ENCODE peak calls at places on chromosomes 16 and 17, in six cellular contexts. G is CD4-positive, CD25-positive, alpha-beta regulatory T cell; S is sciatic nerve; O is GF-D8; P is NCI-H82; R is Daoy. H is an unnamed sample.

GRCh38 chr17:29620271-29620670 is 2.4 kb downstream of the CORO6 start:
- DNase-seq in G (no peak), S (no peak), O (no peak), P (no peak), R (peak), H (peak)

GRCh38 chr16:1680361-1680760 is 2.3 kb downstream of the JPT2 start:
- DNase-seq in G (no peak), S (no peak), O (no peak), P (no peak), R (no peak), H (no peak)

GRCh38 chr16:85302018-85302847 is 190.0 kb upstream of the CIBAR2 start:
- DNase-seq in G (no peak), S (no peak), O (no peak), P (peak), R (peak), H (no peak)

GRCh38 chr17:37671813-37672544 is 28.7 kb upstream of the DDX52 start:
- DNase-seq in G (no peak), S (no peak), O (no peak), P (no peak), R (peak), H (no peak)

GRCh38 chr17:51120357-51120738 is 320 bp downstream of the SPAG9 start:
- DNase-seq in G (no peak), S (no peak), O (no peak), P (peak), R (peak), H (peak)

GRCh38 chr16:24976971-24977672 is 38.0 kb downstream of the ARHGAP17 start:
- DNase-seq in G (no peak), S (no peak), O (no peak), P (no peak), R (no peak), H (no peak)

GRCh38 chr16:47599512-47599911 is 138.4 kb downstream of the PHKB start:
- DNase-seq in G (no peak), S (no peak), O (no peak), P (no peak), R (no peak), H (no peak)

GRCh38 chr16:49463529-49463928 is 89.9 kb downstream of the C16orf78 start:
- DNase-seq in G (peak), S (peak), O (peak), P (no peak), R (no peak), H (peak)

GRCh38 chr17:82351254-82351712 is 7.8 kb upstream of the TEX19 start:
- DNase-seq in G (no peak), S (no peak), O (no peak), P (no peak), R (no peak), H (no peak)

GRCh38 chr17:82775033-82775823 is 23.4 kb downstream of the TBCD start:
- DNase-seq in G (no peak), S (peak), O (no peak), P (peak), R (peak), H (peak)

GRCh38 chr16:24819462-24820040 is 26.2 kb upstream of the SLC5A11 start:
- DNase-seq in G (no peak), S (no peak), O (no peak), P (no peak), R (no peak), H (no peak)

GRCh38 chr17:71107136-71107535 is 937.8 kb downstream of the KCNJ2 start:
- DNase-seq in G (no peak), S (no peak), O (no peak), P (no peak), R (no peak), H (no peak)

GRCh38 chr16:616771-617586 is 13.8 kb upstream of the WFIKKN1 start:
- DNase-seq in G (no peak), S (no peak), O (no peak), P (no peak), R (no peak), H (peak)

GRCh38 chr17:77819497-77819896 is 139.0 kb upstream of the TNRC6C start:
- DNase-seq in G (no peak), S (no peak), O (no peak), P (peak), R (no peak), H (no peak)

GRCh38 chr16:10521681-10522274 is 58.6 kb downstream of the EMP2 start:
- DNase-seq in G (peak), S (peak), O (no peak), P (peak), R (peak), H (peak)

GRCh38 chr17:7081341-7082062 is 1.5 kb upstream of the CLEC10A start:
- DNase-seq in G (no peak), S (no peak), O (no peak), P (no peak), R (no peak), H (no peak)

GRCh38 chr16:11012841-11013240 is 68.5 kb downstream of the CLEC16A start:
- DNase-seq in G (no peak), S (no peak), O (no peak), P (no peak), R (no peak), H (no peak)

GRCh38 chr17:5272313-5272712 is 9.8 kb upstream of the RABEP1 start:
- DNase-seq in G (no peak), S (peak), O (no peak), P (no peak), R (peak), H (no peak)

GRCh38 chr17:51057534-51057933 is 63.1 kb downstream of the SPAG9 start:
- DNase-seq in G (no peak), S (no peak), O (no peak), P (no peak), R (no peak), H (no peak)

GRCh38 chr17:39813631-39814030 is 50.5 kb downstream of the IKZF3 start:
- DNase-seq in G (peak), S (no peak), O (no peak), P (no peak), R (no peak), H (no peak)

GRCh38 chr17:1752425-1752941 is 9.4 kb upstream of the SERPINF1 start:
- DNase-seq in G (no peak), S (no peak), O (peak), P (no peak), R (no peak), H (no peak)

GRCh38 chr17:49575524-49576120 is at the start of gene NXPH3:
- DNase-seq in G (peak), S (peak), O (no peak), P (peak), R (peak), H (peak)

GRCh38 chr17:17243163-17243562 is 6.2 kb upstream of the FLCN start:
- DNase-seq in G (no peak), S (no peak), O (no peak), P (no peak), R (no peak), H (no peak)

GRCh38 chr17:80035937-80036714 is at the start of gene CCDC40:
- DNase-seq in G (peak), S (peak), O (peak), P (peak), R (peak), H (peak)

GRCh38 chr17:79435296-79435695 is 175.6 kb downstream of the RBFOX3 start:
- DNase-seq in G (no peak), S (no peak), O (no peak), P (no peak), R (no peak), H (no peak)

GRCh38 chr16:56589141-56590039 is at the start of gene MT3:
- DNase-seq in G (no peak), S (peak), O (no peak), P (peak), R (peak), H (no peak)

GRCh38 chr16:2449118-2449517 is 10.8 kb upstream of the TEDC2 start:
- DNase-seq in G (no peak), S (no peak), O (no peak), P (no peak), R (no peak), H (no peak)

GRCh38 chr17:81429353-81429774 is 34.1 kb downstream of the BAHCC1 start:
- DNase-seq in G (no peak), S (peak), O (peak), P (no peak), R (peak), H (peak)

GRCh38 chr17:71828182-71828596 is 292.6 kb upstream of the SOX9 start:
- DNase-seq in G (no peak), S (no peak), O (no peak), P (no peak), R (peak), H (no peak)

GRCh38 chr16:3485821-3486505 is 9.3 kb downstream of the C16orf90 start:
- DNase-seq in G (no peak), S (no peak), O (no peak), P (peak), R (no peak), H (no peak)

GRCh38 chr16:75099738-75100615 is 16.6 kb downstream of the LDHD start:
- DNase-seq in G (peak), S (no peak), O (peak), P (no peak), R (peak), H (no peak)

GRCh38 chr16:3444032-3444388 is 530 bp downstream of the NAA60 start:
- DNase-seq in G (peak), S (no peak), O (no peak), P (peak), R (no peak), H (no peak)

GRCh38 chr17:32536736-32537646 is 50.2 kb downstream of the CDK5R1 start:
- DNase-seq in G (no peak), S (no peak), O (no peak), P (no peak), R (no peak), H (no peak)

GRCh38 chr17:78281249-78281865 is 49.9 kb downstream of the TMEM235 start:
- DNase-seq in G (no peak), S (no peak), O (no peak), P (no peak), R (no peak), H (no peak)

GRCh38 chr16:85978976-85979375 is 80.0 kb downstream of the IRF8 start:
- DNase-seq in G (no peak), S (no peak), O (no peak), P (no peak), R (no peak), H (no peak)

GRCh38 chr17:65530985-65531507 is 30.4 kb downstream of the AXIN2 start:
- DNase-seq in G (no peak), S (no peak), O (no peak), P (no peak), R (no peak), H (no peak)

H was measured in sigmoid colon.